ENCODE peak calls at places on chromosomes 7 and 10, in ten cellular contexts. E, B, P, A, M, G, N, L, Q and I are unnamed samples.

GRCh38 chr7:5423272-5423843 is at the start of gene TNRC18:
- DNase-seq in E (no peak), B (peak; percentile 64), P (peak; percentile 63), A (no peak), M (peak; percentile 89), G (no peak), N (no peak), L (peak; percentile 53), Q (peak; percentile 67), I (peak; percentile 31)

GRCh38 chr10:64484931-64485330 is 963.7 kb downstream of the REEP3 start:
- DNase-seq in E (no peak), B (no peak), P (no peak), A (no peak), M (no peak), G (no peak), N (no peak), L (no peak), Q (no peak), I (no peak)

GRCh38 chr10:33365871-33366411 is 31.5 kb upstream of the NRP1 start:
- DNase-seq in E (peak; percentile 94), B (no peak), P (no peak), A (no peak), M (no peak), G (peak; percentile 76), N (no peak), L (no peak), Q (no peak), I (no peak)

GRCh38 chr7:106776618-106777347 is 88.3 kb upstream of the PIK3CG start:
- DNase-seq in E (no peak), B (no peak), P (no peak), A (no peak), M (no peak), G (no peak), N (no peak), L (no peak), Q (no peak), I (no peak)

GRCh38 chr10:80186364-80187012 is 18.8 kb downstream of the ANXA11 start:
- DNase-seq in E (no peak), B (no peak), P (no peak), A (peak; percentile 64), M (no peak), G (no peak), N (no peak), L (no peak), Q (no peak), I (no peak)

GRCh38 chr10:119658274-119658673 is 7.1 kb downstream of the BAG3 start:
- DNase-seq in E (peak; percentile 91), B (no peak), P (no peak), A (peak; percentile 75), M (peak; percentile 95), G (peak; percentile 71), N (no peak), L (no peak), Q (peak; percentile 85), I (no peak)

GRCh38 chr7:80186721-80187120 is 52.1 kb downstream of the GNAI1 start:
- DNase-seq in E (no peak), B (no peak), P (no peak), A (no peak), M (no peak), G (no peak), N (no peak), L (no peak), Q (no peak), I (no peak)

GRCh38 chr7:91566333-91566732 is 302.1 kb downstream of the FZD1 start:
- DNase-seq in E (peak; percentile 39), B (no peak), P (no peak), A (no peak), M (no peak), G (no peak), N (no peak), L (no peak), Q (no peak), I (no peak)

GRCh38 chr10:110881905-110882304 is 10.2 kb downstream of the PDCD4 start:
- DNase-seq in E (no peak), B (no peak), P (no peak), A (no peak), M (no peak), G (no peak), N (no peak), L (no peak), Q (no peak), I (no peak)

GRCh38 chr10:80090120-80090519 is 11.7 kb downstream of the TMEM254 start:
- DNase-seq in E (no peak), B (no peak), P (no peak), A (no peak), M (no peak), G (no peak), N (no peak), L (no peak), Q (no peak), I (no peak)

GRCh38 chr7:158740013-158740656 is 35.5 kb upstream of the NCAPG2 start:
- DNase-seq in E (peak; percentile 96), B (no peak), P (no peak), A (no peak), M (peak; percentile 78), G (peak; percentile 68), N (no peak), L (no peak), Q (peak; percentile 51), I (no peak)

GRCh38 chr10:86261470-86261869 is 105.1 kb downstream of the GRID1 start:
- DNase-seq in E (no peak), B (no peak), P (no peak), A (no peak), M (peak; percentile 52), G (no peak), N (no peak), L (no peak), Q (no peak), I (no peak)

GRCh38 chr10:86260564-86260963 is 106.0 kb downstream of the GRID1 start:
- DNase-seq in E (no peak), B (no peak), P (no peak), A (no peak), M (peak; percentile 43), G (no peak), N (no peak), L (no peak), Q (no peak), I (no peak)

GRCh38 chr10:86263209-86263608 is 103.4 kb downstream of the GRID1 start:
- DNase-seq in E (no peak), B (no peak), P (no peak), A (peak; percentile 14), M (peak; percentile 81), G (no peak), N (no peak), L (no peak), Q (no peak), I (no peak)

GRCh38 chr10:86262671-86263165 is 103.9 kb downstream of the GRID1 start:
- DNase-seq in E (no peak), B (no peak), P (no peak), A (no peak), M (peak; percentile 66), G (no peak), N (no peak), L (no peak), Q (no peak), I (no peak)

GRCh38 chr10:86261933-86262665 is 104.5 kb downstream of the GRID1 start:
- DNase-seq in E (no peak), B (no peak), P (peak; percentile 66), A (peak; percentile 57), M (peak; percentile 81), G (no peak), N (no peak), L (peak; percentile 36), Q (no peak), I (no peak)
- TF ChIP-seq CTCF in E (no peak), B (no peak), P (no peak), A (peak; percentile 51), M (no peak), G (no peak), N (no peak), L (no peak), Q (no peak), I (no peak)

DNA sequence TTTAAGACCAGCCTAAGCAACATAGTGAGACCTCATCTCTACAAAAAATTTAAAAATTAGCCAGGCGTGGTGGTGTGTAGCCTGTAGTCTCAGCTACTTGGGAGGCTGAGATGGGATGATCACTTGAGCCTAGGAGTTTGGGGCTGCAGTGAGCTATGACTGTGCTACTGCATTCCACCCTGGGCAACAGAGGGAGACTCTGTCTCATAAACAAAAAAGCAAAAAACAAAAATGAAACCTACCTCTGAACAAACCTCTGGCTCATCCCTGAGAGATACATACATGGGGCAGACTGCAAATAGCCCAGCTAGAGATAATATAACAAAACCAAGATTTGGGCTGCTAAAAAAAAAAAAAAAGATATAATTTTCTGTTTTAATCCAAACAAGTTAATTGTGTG is 19.5 kb downstream of the C10orf67 start:
- DNase-seq in E (no peak), B (no peak), P (no peak), A (no peak), M (no peak), G (no peak), N (no peak), L (no peak), Q (no peak), I (no peak)
- TF ChIP-seq CTCF in E (no peak), B (no peak), P (no peak), A (no peak), M (no peak), G (no peak), N (no peak), L (no peak), Q (no peak), I (no peak)

DNA sequence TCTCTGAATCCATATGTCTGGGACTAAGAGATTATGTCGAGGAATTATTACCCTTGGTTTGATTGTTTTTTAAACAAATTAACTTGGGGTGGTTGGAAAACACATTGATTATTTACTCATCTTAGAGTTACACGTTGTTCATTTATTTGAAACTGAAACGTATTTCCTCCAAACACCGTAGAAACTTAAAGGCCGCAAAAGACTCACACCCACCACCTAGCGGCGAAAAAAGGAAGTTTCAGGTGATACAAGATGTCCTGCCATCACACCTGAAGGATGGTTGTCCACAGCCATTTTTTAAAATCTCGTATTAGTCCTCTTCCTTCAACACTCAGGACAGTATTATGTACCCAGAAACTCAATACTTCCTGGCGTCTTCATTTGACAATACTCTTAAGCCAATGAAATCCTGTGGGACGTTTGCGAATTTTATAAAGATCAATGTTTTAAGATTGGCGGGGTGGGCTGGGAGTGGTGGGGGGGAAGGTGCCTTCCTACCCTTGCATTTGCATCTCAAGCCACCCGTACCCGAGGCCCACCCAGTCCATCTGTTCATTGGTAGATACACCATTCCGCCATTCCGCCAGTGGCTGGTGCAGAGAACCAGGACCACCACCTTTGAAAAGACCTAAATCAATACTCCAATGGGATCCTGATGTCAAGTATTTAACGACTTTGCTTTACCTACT is 1.4 kb upstream of the LCOR start:
- DNase-seq in E (peak; percentile 73), B (peak; percentile 59), P (peak; percentile 73), A (peak; percentile 82), M (peak; percentile 88), G (no peak), N (peak; percentile 81), L (peak; percentile 72), Q (peak; percentile 70), I (peak; percentile 66)
- TF ChIP-seq CTCF in E (peak; percentile 82), B (peak; percentile 88), P (peak; percentile 72), A (peak; percentile 81), M (no peak), G (peak; percentile 88), N (peak; percentile 79), L (peak; percentile 86), Q (peak; percentile 41), I (peak; percentile 88)

DNA sequence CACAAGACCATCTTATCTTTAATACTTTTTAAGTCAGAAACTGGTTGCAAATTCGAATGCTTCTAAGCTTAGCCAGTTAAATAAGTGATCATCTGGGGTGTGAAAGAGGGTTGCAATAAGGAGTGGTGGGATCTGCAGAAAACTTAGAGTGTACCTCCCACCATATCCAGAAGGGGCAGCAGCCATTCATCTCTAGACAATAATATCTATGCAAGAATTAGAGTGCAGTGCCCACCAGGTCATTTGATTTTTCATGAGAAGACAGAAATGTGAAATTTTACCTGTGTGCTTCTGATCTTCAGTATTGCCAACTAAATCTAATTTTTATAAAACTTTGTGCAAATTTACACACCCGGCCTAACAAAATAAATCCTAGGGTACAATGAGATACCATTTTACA is 127.2 kb upstream of the SP4 start:
- DNase-seq in E (no peak), B (no peak), P (no peak), A (no peak), M (no peak), G (no peak), N (no peak), L (no peak), Q (no peak), I (no peak)
- TF ChIP-seq CTCF in E (no peak), B (peak; percentile 38), P (no peak), A (peak; percentile 11), M (no peak), G (peak; percentile 24), N (peak; percentile 42), L (no peak), Q (no peak), I (peak; percentile 31)